ENCODE peak calls at places on chromosomes 4 and X, in eight cellular contexts. V is bronchial epithelial cell, I is fibroblast of pulmonary artery, M is cardiac fibroblast, C is uterus, R is breast epithelium, F is ovary, A is tibial artery. B is an unnamed sample.

GRCh38 chrX:136679581-136679980 is 31.6 kb downstream of the CD40LG start:
- DNase-seq in V (no peak), I (no peak), M (no peak), C (no peak), R (no peak), F (no peak), A (no peak), B (no peak)

GRCh38 chr4:93835929-93836328 is 7.4 kb downstream of the ATOH1 start:
- DNase-seq in V (no peak), I (no peak), M (no peak), C (no peak), R (no peak), F (no peak), A (no peak), B (no peak)

GRCh38 chr4:41360214-41360910 is 103.6 kb downstream of the UCHL1 start:
- DNase-seq in V (no peak), I (peak; percentile 35), M (peak; percentile 50), C (no peak), R (peak; percentile 30), F (peak; percentile 55), A (peak; percentile 88), B (peak; percentile 31)

GRCh38 chrX:72045552-72046277 is 86.0 kb downstream of the RTL5 start:
- DNase-seq in V (peak; percentile 77), I (peak; percentile 8), M (no peak), C (peak; percentile 38), R (peak; percentile 70), F (no peak), A (no peak), B (no peak)

GRCh38 chr4:147843162-147843561 is 111.3 kb downstream of the ARHGAP10 start:
- DNase-seq in V (peak; percentile 26), I (no peak), M (no peak), C (no peak), R (no peak), F (no peak), A (no peak), B (no peak)

GRCh38 chrX:21738950-21739287 is 19.0 kb downstream of the SMPX start:
- DNase-seq in V (no peak), I (no peak), M (no peak), C (no peak), R (no peak), F (no peak), A (no peak), B (no peak)

GRCh38 chr4:183602444-183603102 is 56.4 kb downstream of the RWDD4 start:
- DNase-seq in V (peak; percentile 38), I (peak; percentile 44), M (peak; percentile 45), C (no peak), R (no peak), F (peak; percentile 48), A (no peak), B (peak; percentile 23)

GRCh38 chr4:675036-675804 is 878 bp downstream of the MYL5 start:
- DNase-seq in V (no peak), I (no peak), M (no peak), C (no peak), R (no peak), F (peak; percentile 47), A (no peak), B (peak; percentile 21)

GRCh38 chrX:100731441-100732281 is at the start of gene SYTL4:
- DNase-seq in V (no peak), I (no peak), M (peak; percentile 11), C (peak; percentile 63), R (no peak), F (peak; percentile 70), A (peak; percentile 60), B (no peak)

GRCh38 chr4:132001542-132001941 is 1147.6 kb upstream of the PCDH10 start:
- DNase-seq in V (peak; percentile 86), I (peak; percentile 79), M (peak; percentile 55), C (no peak), R (no peak), F (no peak), A (no peak), B (peak; percentile 1)

GRCh38 chr4:133593764-133594163 is 444.7 kb downstream of the PCDH10 start:
- DNase-seq in V (no peak), I (no peak), M (no peak), C (no peak), R (no peak), F (no peak), A (no peak), B (no peak)

GRCh38 chr4:107987916-107988762 is 1.6 kb upstream of the HADH start:
- DNase-seq in V (peak; percentile 88), I (no peak), M (no peak), C (no peak), R (peak; percentile 59), F (no peak), A (no peak), B (no peak)

GRCh38 chrX:118345045-118345400 is 883 bp upstream of the WDR44 start:
- DNase-seq in V (no peak), I (no peak), M (no peak), C (no peak), R (no peak), F (no peak), A (no peak), B (no peak)

GRCh38 chrX:2875798-2876399 is 47.2 kb downstream of the GYG2 start:
- DNase-seq in V (no peak), I (peak; percentile 23), M (peak; percentile 28), C (no peak), R (no peak), F (no peak), A (no peak), B (no peak)

DNA sequence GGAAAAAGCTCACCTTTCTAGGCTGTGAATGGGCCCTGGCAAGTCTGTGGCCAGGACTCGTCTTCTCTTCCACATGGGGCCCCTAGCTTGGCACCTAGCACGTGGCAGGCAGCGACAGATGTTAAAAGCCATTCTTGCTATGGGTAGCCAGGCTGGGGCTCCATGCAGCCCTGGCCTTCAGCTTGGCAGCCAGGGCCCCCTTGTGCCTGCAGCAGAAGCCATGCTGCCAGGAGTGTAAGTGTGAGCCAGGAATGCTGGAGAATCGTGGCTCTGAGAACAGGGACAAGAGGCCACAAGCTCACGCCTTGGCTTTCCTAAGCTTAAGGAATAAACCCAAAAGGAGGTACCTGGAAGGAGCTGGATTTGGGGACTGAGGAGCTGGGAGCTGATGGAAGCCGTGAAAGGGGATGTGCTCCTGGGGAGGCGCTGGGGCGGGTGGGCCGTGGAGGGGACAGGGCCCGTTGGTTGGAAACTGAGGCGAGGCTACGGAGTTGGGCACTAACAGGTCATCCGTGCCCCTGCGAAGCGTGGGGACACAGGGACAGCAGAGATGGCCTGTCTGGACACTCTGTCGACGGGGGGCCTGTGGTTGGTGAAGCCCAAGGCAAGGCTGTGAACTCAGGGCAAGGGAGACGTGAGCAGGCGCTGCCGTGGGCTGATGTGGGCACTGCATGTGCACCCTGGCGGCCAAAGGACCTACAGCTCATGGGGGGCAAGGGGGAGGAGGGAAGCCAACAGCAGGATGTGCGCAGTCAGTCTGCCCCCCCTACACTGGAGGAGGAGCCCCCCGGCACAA is 895 bp upstream of the OPN1LW start:
- DNase-seq in V (no peak), I (no peak), M (no peak), C (no peak), R (no peak), F (no peak), A (no peak), B (no peak)
- H3K4me3 ChIP-seq in V (no peak overlapping the region), I (no peak overlapping the region), M (no peak overlapping the region), C (no peak overlapping the region), R (no peak overlapping the region), F (no peak overlapping the region), A (no peak overlapping the region), B (no peak overlapping the region)

GRCh38 chrX:129781134-129782014 is 1.6 kb downstream of the SASH3 start:
- DNase-seq in V (no peak), I (no peak), M (no peak), C (no peak), R (peak; percentile 35), F (no peak), A (no peak), B (no peak)

GRCh38 chrX:129779747-129780146 is at the start of gene SASH3:
- DNase-seq in V (no peak), I (no peak), M (no peak), C (no peak), R (no peak), F (no peak), A (peak; percentile 66), B (no peak)

GRCh38 chrX:129782015-129782495 is 2.3 kb downstream of the SASH3 start:
- DNase-seq in V (no peak), I (no peak), M (no peak), C (no peak), R (no peak), F (no peak), A (no peak), B (no peak)

GRCh38 chrX:129779086-129779672 is 570 bp upstream of the SASH3 start:
- DNase-seq in V (no peak), I (no peak), M (no peak), C (no peak), R (no peak), F (no peak), A (no peak), B (no peak)

GRCh38 chrX:129780441-129781105 is 824 bp downstream of the SASH3 start:
- DNase-seq in V (no peak), I (no peak), M (no peak), C (no peak), R (no peak), F (no peak), A (no peak), B (no peak)
- H3K4me3 ChIP-seq in V (no peak overlapping the region), I (no peak overlapping the region), M (no peak overlapping the region), C (no peak overlapping the region), R (peak overlapping the region; percentile 26), F (no peak overlapping the region), A (peak overlapping the region; percentile 10), B (no peak overlapping the region)

DNA sequence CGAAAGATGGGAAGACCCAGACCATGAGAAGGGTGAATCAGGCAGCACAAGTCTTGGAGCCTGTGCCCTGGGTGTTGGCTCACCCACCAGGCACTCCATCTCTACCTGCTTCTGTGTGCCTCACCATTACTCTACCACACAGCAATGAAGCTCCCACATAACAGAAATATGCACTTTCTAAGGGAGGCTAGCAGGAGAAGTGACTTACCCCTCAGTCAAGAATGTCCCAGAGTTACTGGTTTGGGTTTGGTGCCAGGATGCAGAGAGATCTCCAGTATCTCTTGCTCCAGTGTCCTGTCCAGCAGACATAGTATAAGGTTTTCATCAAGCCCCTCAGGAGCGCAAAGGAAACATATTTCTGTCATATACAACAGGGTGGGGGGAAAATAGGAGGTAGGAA is 11.3 kb upstream of the RAB40A start:
- DNase-seq in V (no peak), I (no peak), M (no peak), C (no peak), R (no peak), F (no peak), A (no peak), B (peak; percentile 58)
- H3K4me3 ChIP-seq in V (no peak overlapping the region), I (no peak overlapping the region), M (no peak overlapping the region), C (no peak overlapping the region), R (no peak overlapping the region), F (no peak overlapping the region), A (no peak overlapping the region), B (no peak overlapping the region)

DNA sequence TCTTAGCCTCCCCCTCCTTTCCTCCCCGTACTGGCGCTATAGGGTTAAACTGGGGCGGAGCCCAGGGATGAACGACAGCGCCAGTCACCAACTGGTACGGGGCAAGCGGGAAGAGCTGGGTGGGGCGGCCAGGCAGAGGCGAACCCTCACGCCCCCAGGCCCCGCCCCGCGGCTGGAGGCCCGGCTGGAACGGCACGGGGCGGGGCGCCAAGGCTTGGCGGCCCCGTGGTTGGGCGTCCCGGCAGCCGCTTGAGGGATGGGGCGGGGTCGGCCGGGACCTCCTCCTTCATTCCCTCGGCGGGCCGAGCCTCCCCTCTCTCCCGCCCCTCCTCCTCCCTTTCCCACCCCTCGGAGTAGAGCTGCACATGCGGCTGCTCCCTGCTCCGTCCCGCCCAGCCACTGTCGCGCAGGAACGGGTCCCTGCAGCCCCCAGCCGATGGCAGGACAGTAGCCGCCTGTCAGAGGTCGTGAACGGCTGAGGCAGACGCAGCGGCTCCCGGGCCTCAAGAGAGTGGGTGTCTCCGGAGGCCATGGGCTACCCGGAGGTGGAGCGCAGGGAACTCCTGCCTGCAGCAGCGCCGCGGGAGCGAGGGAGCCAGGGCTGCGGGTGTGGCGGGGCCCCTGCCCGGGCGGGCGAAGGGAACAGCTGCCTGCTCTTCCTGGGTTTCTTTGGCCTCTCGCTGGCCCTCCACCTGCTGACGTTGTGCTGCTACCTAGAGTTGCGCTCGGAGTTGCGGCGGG is at the start of gene EDA:
- DNase-seq in V (peak; percentile 57), I (peak; percentile 89), M (peak; percentile 91), C (peak; percentile 83), R (peak; percentile 63), F (peak; percentile 85), A (peak; percentile 91), B (peak; percentile 47)
- H3K4me3 ChIP-seq in V (peak within 1 kb of the TSS; percentile 48), I (peak within 1 kb of the TSS; percentile 67), M (peak within 1 kb of the TSS; percentile 64), C (peak within 1 kb of the TSS; percentile 55), R (peak within 1 kb of the TSS; percentile 77), F (peak within 1 kb of the TSS; percentile 50), A (peak within 1 kb of the TSS; percentile 74), B (peak within 1 kb of the TSS; percentile 44)